ENCODE peak calls at places on chromosomes 3 and 15, in five cellular contexts. A is GM12865; Z is stimulated activated CD4-positive, alpha-beta T cell treated with anti-CD3 and anti-CD28 coated beads, Interleukin-2, amount 100 ng/mL, for 24 hours; C is foreskin fibroblast; J is NCI-H1105 treated with DMSO at 0.1 percent for 48 hours. K is an unnamed sample.

GRCh38 chr15:87354661-87355410 is 901.7 kb downstream of the NTRK3 start:
- DNase-seq in A (no peak), Z (no peak), C (peak; percentile 64), J (no peak), K (no peak)

GRCh38 chr3:131898346-131898745 is 136.5 kb downstream of the CPNE4 start:
- DNase-seq in A (no peak), Z (no peak), C (peak; percentile 30), J (no peak), K (no peak)

GRCh38 chr3:194871864-194872668 is 186.4 kb downstream of the FAM43A start:
- DNase-seq in A (no peak), Z (no peak), C (peak; percentile 85), J (no peak), K (no peak)

GRCh38 chr3:75260-75659 is 121.3 kb upstream of the CHL1 start:
- DNase-seq in A (no peak), Z (no peak), C (no peak), J (no peak), K (no peak)

GRCh38 chr3:179871782-179872181 is 165.0 kb downstream of the PEX5L start:
- DNase-seq in A (no peak), Z (no peak), C (no peak), J (no peak), K (no peak)

GRCh38 chr3:102269401-102269800 is 165.4 kb upstream of the ZPLD1 start:
- DNase-seq in A (no peak), Z (no peak), C (no peak), J (no peak), K (no peak)

GRCh38 chr3:88641033-88641604 is 466.3 kb upstream of the EPHA3 start:
- DNase-seq in A (no peak), Z (no peak), C (no peak), J (no peak), K (no peak)

GRCh38 chr15:39131605-39132004 is 449.3 kb upstream of the THBS1 start:
- DNase-seq in A (no peak), Z (no peak), C (peak; percentile 41), J (no peak), K (no peak)

GRCh38 chr3:53523346-53523745 is 28.9 kb downstream of the CACNA1D start:
- DNase-seq in A (no peak), Z (no peak), C (no peak), J (no peak), K (no peak)

GRCh38 chr15:32849769-32850668 is 132.2 kb downstream of the GREM1 start:
- DNase-seq in A (no peak), Z (no peak), C (peak; percentile 86), J (no peak), K (no peak)

GRCh38 chr3:126149256-126149902 is 31.0 kb downstream of the ALDH1L1 start:
- DNase-seq in A (no peak), Z (no peak), C (no peak), J (no peak), K (no peak)

GRCh38 chr3:39140341-39140971 is 12.9 kb downstream of the CSRNP1 start:
- DNase-seq in A (no peak), Z (no peak), C (no peak), J (no peak), K (no peak)

GRCh38 chr3:127158614-127159221 is 34.2 kb upstream of the PRR23E start:
- DNase-seq in A (no peak), Z (no peak), C (peak; percentile 43), J (peak; percentile 72), K (no peak)

GRCh38 chr3:25664066-25664809 is 469 bp downstream of the TOP2B start:
- DNase-seq in A (no peak), Z (peak; percentile 74), C (peak; percentile 79), J (peak; percentile 37), K (peak; percentile 56)

GRCh38 chr3:15820911-15821310 is 23.1 kb upstream of the ANKRD28 start:
- DNase-seq in A (no peak), Z (no peak), C (peak; percentile 62), J (no peak), K (no peak)

GRCh38 chr3:161409069-161409468 is 37.8 kb upstream of the SPTSSB start:
- DNase-seq in A (peak; percentile 53), Z (peak; percentile 26), C (peak; percentile 76), J (peak; percentile 62), K (peak; percentile 11)

GRCh38 chr3:149990423-149990953 is 19.8 kb upstream of the PFN2 start:
- DNase-seq in A (no peak), Z (no peak), C (peak; percentile 33), J (no peak), K (no peak)

GRCh38 chr3:13966302-13966701 is 86.4 kb upstream of the WNT7A start:
- DNase-seq in A (no peak), Z (no peak), C (no peak), J (no peak), K (no peak)

GRCh38 chr3:63970596-63971468 is 52.5 kb downstream of the PSMD6 start:
- DNase-seq in A (peak; percentile 11), Z (no peak), C (no peak), J (no peak), K (no peak)

GRCh38 chr3:119148493-119149180 is 2.7 kb downstream of the TEX55 start:
- DNase-seq in A (no peak), Z (no peak), C (peak; percentile 58), J (no peak), K (no peak)

GRCh38 chr3:140316895-140317400 is 360.9 kb upstream of the TRIM42 start:
- DNase-seq in A (no peak), Z (no peak), C (no peak), J (no peak), K (no peak)

GRCh38 chr3:134423153-134423552 is 48.9 kb upstream of the AMOTL2 start:
- DNase-seq in A (no peak), Z (no peak), C (peak; percentile 85), J (peak; percentile 73), K (no peak)

GRCh38 chr15:81015595-81016252 is 15.0 kb downstream of the TLNRD1 start:
- DNase-seq in A (no peak), Z (no peak), C (no peak), J (no peak), K (no peak)

GRCh38 chr3:182692685-182693084 is 100.6 kb upstream of the ATP11B start:
- DNase-seq in A (no peak), Z (no peak), C (no peak), J (no peak), K (no peak)

GRCh38 chr3:55554621-55555020 is 67.5 kb upstream of the WNT5A start:
- DNase-seq in A (no peak), Z (no peak), C (no peak), J (no peak), K (no peak)

GRCh38 chr3:63067999-63068645 is 192.9 kb upstream of the CADPS start:
- DNase-seq in A (peak; percentile 49), Z (no peak), C (peak; percentile 59), J (no peak), K (peak; percentile 20)